ENCODE peak calls at places on chromosomes 5 and 9, in eight cellular contexts. One of them, this sample, is unnamed.

GRCh38 chr5:139684881-139685749 is 37.0 kb downstream of the CXXC5 start:
- DNase-seq in stimulated activated CD8-positive, alpha-beta memory T cell treated with anti-CD3 and anti-CD28 coated beads, Interleukin-4, amount 100 ng/mL, for 1 hour: no peak
- DNase-seq in AG09309: no peak
- DNase-seq in tibial artery: no peak
- DNase-seq in NCI-H510A treated with DMSO at 0.1 percent for 48 hours: no peak
- DNase-seq in stimulated activated CD4-positive, alpha-beta T cell treated with anti-CD3 and anti-CD28 coated beads, Interleukin-12 subunit alpha, Interleukin-12 subunit beta, amount 100 ng/mL, for 48 hours: no peak
- DNase-seq in OCI-LY7: no peak
- DNase-seq in C1 segment of cervical spinal cord: peak
- DNase-seq in this sample: no peak

GRCh38 chr9:73038613-73039012 is 85.8 kb upstream of the ALDH1A1 start:
- DNase-seq in stimulated activated CD8-positive, alpha-beta memory T cell treated with anti-CD3 and anti-CD28 coated beads, Interleukin-4, amount 100 ng/mL, for 1 hour: no peak
- DNase-seq in AG09309: no peak
- DNase-seq in tibial artery: peak
- DNase-seq in NCI-H510A treated with DMSO at 0.1 percent for 48 hours: no peak
- DNase-seq in stimulated activated CD4-positive, alpha-beta T cell treated with anti-CD3 and anti-CD28 coated beads, Interleukin-12 subunit alpha, Interleukin-12 subunit beta, amount 100 ng/mL, for 48 hours: no peak
- DNase-seq in OCI-LY7: no peak
- DNase-seq in C1 segment of cervical spinal cord: peak
- DNase-seq in this sample: no peak

GRCh38 chr9:110977259-110977709 is 61.0 kb downstream of the LPAR1 start:
- DNase-seq in stimulated activated CD8-positive, alpha-beta memory T cell treated with anti-CD3 and anti-CD28 coated beads, Interleukin-4, amount 100 ng/mL, for 1 hour: no peak
- DNase-seq in AG09309: no peak
- DNase-seq in tibial artery: no peak
- DNase-seq in NCI-H510A treated with DMSO at 0.1 percent for 48 hours: no peak
- DNase-seq in stimulated activated CD4-positive, alpha-beta T cell treated with anti-CD3 and anti-CD28 coated beads, Interleukin-12 subunit alpha, Interleukin-12 subunit beta, amount 100 ng/mL, for 48 hours: no peak
- DNase-seq in OCI-LY7: no peak
- DNase-seq in C1 segment of cervical spinal cord: no peak
- DNase-seq in this sample: no peak

GRCh38 chr9:95722141-95722540 is 153.3 kb upstream of the ERCC6L2 start:
- DNase-seq in stimulated activated CD8-positive, alpha-beta memory T cell treated with anti-CD3 and anti-CD28 coated beads, Interleukin-4, amount 100 ng/mL, for 1 hour: no peak
- DNase-seq in AG09309: no peak
- DNase-seq in tibial artery: no peak
- DNase-seq in NCI-H510A treated with DMSO at 0.1 percent for 48 hours: no peak
- DNase-seq in stimulated activated CD4-positive, alpha-beta T cell treated with anti-CD3 and anti-CD28 coated beads, Interleukin-12 subunit alpha, Interleukin-12 subunit beta, amount 100 ng/mL, for 48 hours: no peak
- DNase-seq in OCI-LY7: no peak
- DNase-seq in C1 segment of cervical spinal cord: no peak
- DNase-seq in this sample: no peak

GRCh38 chr9:13508086-13508485 is 228.6 kb upstream of the MPDZ start:
- DNase-seq in stimulated activated CD8-positive, alpha-beta memory T cell treated with anti-CD3 and anti-CD28 coated beads, Interleukin-4, amount 100 ng/mL, for 1 hour: no peak
- DNase-seq in AG09309: no peak
- DNase-seq in tibial artery: no peak
- DNase-seq in NCI-H510A treated with DMSO at 0.1 percent for 48 hours: no peak
- DNase-seq in stimulated activated CD4-positive, alpha-beta T cell treated with anti-CD3 and anti-CD28 coated beads, Interleukin-12 subunit alpha, Interleukin-12 subunit beta, amount 100 ng/mL, for 48 hours: no peak
- DNase-seq in OCI-LY7: no peak
- DNase-seq in C1 segment of cervical spinal cord: no peak
- DNase-seq in this sample: no peak

GRCh38 chr5:54944364-54944763 is 41.0 kb downstream of the ESM1 start:
- DNase-seq in stimulated activated CD8-positive, alpha-beta memory T cell treated with anti-CD3 and anti-CD28 coated beads, Interleukin-4, amount 100 ng/mL, for 1 hour: no peak
- DNase-seq in AG09309: no peak
- DNase-seq in tibial artery: peak
- DNase-seq in NCI-H510A treated with DMSO at 0.1 percent for 48 hours: peak
- DNase-seq in stimulated activated CD4-positive, alpha-beta T cell treated with anti-CD3 and anti-CD28 coated beads, Interleukin-12 subunit alpha, Interleukin-12 subunit beta, amount 100 ng/mL, for 48 hours: no peak
- DNase-seq in OCI-LY7: peak
- DNase-seq in C1 segment of cervical spinal cord: no peak
- DNase-seq in this sample: no peak

GRCh38 chr9:112848316-112849151 is 42.1 kb downstream of the SLC46A2 start:
- DNase-seq in stimulated activated CD8-positive, alpha-beta memory T cell treated with anti-CD3 and anti-CD28 coated beads, Interleukin-4, amount 100 ng/mL, for 1 hour: no peak
- DNase-seq in AG09309: no peak
- DNase-seq in tibial artery: no peak
- DNase-seq in NCI-H510A treated with DMSO at 0.1 percent for 48 hours: no peak
- DNase-seq in stimulated activated CD4-positive, alpha-beta T cell treated with anti-CD3 and anti-CD28 coated beads, Interleukin-12 subunit alpha, Interleukin-12 subunit beta, amount 100 ng/mL, for 48 hours: no peak
- DNase-seq in OCI-LY7: no peak
- DNase-seq in C1 segment of cervical spinal cord: no peak
- DNase-seq in this sample: peak

GRCh38 chr5:93579561-93580386 is 1.2 kb downstream of the NR2F1-AS1 start:
- DNase-seq in stimulated activated CD8-positive, alpha-beta memory T cell treated with anti-CD3 and anti-CD28 coated beads, Interleukin-4, amount 100 ng/mL, for 1 hour: no peak
- DNase-seq in AG09309: no peak
- DNase-seq in tibial artery: no peak
- DNase-seq in NCI-H510A treated with DMSO at 0.1 percent for 48 hours: peak
- DNase-seq in stimulated activated CD4-positive, alpha-beta T cell treated with anti-CD3 and anti-CD28 coated beads, Interleukin-12 subunit alpha, Interleukin-12 subunit beta, amount 100 ng/mL, for 48 hours: no peak
- DNase-seq in OCI-LY7: no peak
- DNase-seq in C1 segment of cervical spinal cord: no peak
- DNase-seq in this sample: no peak

GRCh38 chr5:141811287-141812155 is 66.7 kb downstream of the PCDH1 start:
- DNase-seq in stimulated activated CD8-positive, alpha-beta memory T cell treated with anti-CD3 and anti-CD28 coated beads, Interleukin-4, amount 100 ng/mL, for 1 hour: peak
- DNase-seq in AG09309: no peak
- DNase-seq in tibial artery: no peak
- DNase-seq in NCI-H510A treated with DMSO at 0.1 percent for 48 hours: no peak
- DNase-seq in stimulated activated CD4-positive, alpha-beta T cell treated with anti-CD3 and anti-CD28 coated beads, Interleukin-12 subunit alpha, Interleukin-12 subunit beta, amount 100 ng/mL, for 48 hours: no peak
- DNase-seq in OCI-LY7: peak
- DNase-seq in C1 segment of cervical spinal cord: peak
- DNase-seq in this sample: no peak

GRCh38 chr9:35753466-35753865 is 610 bp downstream of the MSMP start:
- DNase-seq in stimulated activated CD8-positive, alpha-beta memory T cell treated with anti-CD3 and anti-CD28 coated beads, Interleukin-4, amount 100 ng/mL, for 1 hour: no peak
- DNase-seq in AG09309: no peak
- DNase-seq in tibial artery: no peak
- DNase-seq in NCI-H510A treated with DMSO at 0.1 percent for 48 hours: no peak
- DNase-seq in stimulated activated CD4-positive, alpha-beta T cell treated with anti-CD3 and anti-CD28 coated beads, Interleukin-12 subunit alpha, Interleukin-12 subunit beta, amount 100 ng/mL, for 48 hours: no peak
- DNase-seq in OCI-LY7: no peak
- DNase-seq in C1 segment of cervical spinal cord: no peak
- DNase-seq in this sample: no peak

GRCh38 chr5:152838241-152838786 is 433.2 kb upstream of the NMUR2 start:
- DNase-seq in stimulated activated CD8-positive, alpha-beta memory T cell treated with anti-CD3 and anti-CD28 coated beads, Interleukin-4, amount 100 ng/mL, for 1 hour: no peak
- DNase-seq in AG09309: no peak
- DNase-seq in tibial artery: no peak
- DNase-seq in NCI-H510A treated with DMSO at 0.1 percent for 48 hours: no peak
- DNase-seq in stimulated activated CD4-positive, alpha-beta T cell treated with anti-CD3 and anti-CD28 coated beads, Interleukin-12 subunit alpha, Interleukin-12 subunit beta, amount 100 ng/mL, for 48 hours: no peak
- DNase-seq in OCI-LY7: no peak
- DNase-seq in C1 segment of cervical spinal cord: no peak
- DNase-seq in this sample: no peak

GRCh38 chr5:55570026-55570425 is 35.3 kb upstream of the PLPP1 start:
- DNase-seq in stimulated activated CD8-positive, alpha-beta memory T cell treated with anti-CD3 and anti-CD28 coated beads, Interleukin-4, amount 100 ng/mL, for 1 hour: no peak
- DNase-seq in AG09309: no peak
- DNase-seq in tibial artery: no peak
- DNase-seq in NCI-H510A treated with DMSO at 0.1 percent for 48 hours: no peak
- DNase-seq in stimulated activated CD4-positive, alpha-beta T cell treated with anti-CD3 and anti-CD28 coated beads, Interleukin-12 subunit alpha, Interleukin-12 subunit beta, amount 100 ng/mL, for 48 hours: no peak
- DNase-seq in OCI-LY7: no peak
- DNase-seq in C1 segment of cervical spinal cord: no peak
- DNase-seq in this sample: no peak

GRCh38 chr5:170126061-170126460 is 20.4 kb downstream of the FOXI1 start:
- DNase-seq in stimulated activated CD8-positive, alpha-beta memory T cell treated with anti-CD3 and anti-CD28 coated beads, Interleukin-4, amount 100 ng/mL, for 1 hour: no peak
- DNase-seq in AG09309: no peak
- DNase-seq in tibial artery: no peak
- DNase-seq in NCI-H510A treated with DMSO at 0.1 percent for 48 hours: no peak
- DNase-seq in stimulated activated CD4-positive, alpha-beta T cell treated with anti-CD3 and anti-CD28 coated beads, Interleukin-12 subunit alpha, Interleukin-12 subunit beta, amount 100 ng/mL, for 48 hours: no peak
- DNase-seq in OCI-LY7: no peak
- DNase-seq in C1 segment of cervical spinal cord: no peak
- DNase-seq in this sample: no peak

GRCh38 chr5:132058646-132059042 is 1.8 kb upstream of the IL3 start:
- DNase-seq in stimulated activated CD8-positive, alpha-beta memory T cell treated with anti-CD3 and anti-CD28 coated beads, Interleukin-4, amount 100 ng/mL, for 1 hour: no peak
- DNase-seq in AG09309: no peak
- DNase-seq in tibial artery: no peak
- DNase-seq in NCI-H510A treated with DMSO at 0.1 percent for 48 hours: no peak
- DNase-seq in stimulated activated CD4-positive, alpha-beta T cell treated with anti-CD3 and anti-CD28 coated beads, Interleukin-12 subunit alpha, Interleukin-12 subunit beta, amount 100 ng/mL, for 48 hours: no peak
- DNase-seq in OCI-LY7: no peak
- DNase-seq in C1 segment of cervical spinal cord: no peak
- DNase-seq in this sample: no peak

GRCh38 chr9:37730256-37730655 is 23.3 kb upstream of the TRMT10B start:
- DNase-seq in stimulated activated CD8-positive, alpha-beta memory T cell treated with anti-CD3 and anti-CD28 coated beads, Interleukin-4, amount 100 ng/mL, for 1 hour: no peak
- DNase-seq in AG09309: no peak
- DNase-seq in tibial artery: no peak
- DNase-seq in NCI-H510A treated with DMSO at 0.1 percent for 48 hours: no peak
- DNase-seq in stimulated activated CD4-positive, alpha-beta T cell treated with anti-CD3 and anti-CD28 coated beads, Interleukin-12 subunit alpha, Interleukin-12 subunit beta, amount 100 ng/mL, for 48 hours: no peak
- DNase-seq in OCI-LY7: no peak
- DNase-seq in C1 segment of cervical spinal cord: no peak
- DNase-seq in this sample: no peak

GRCh38 chr9:95249986-95250385 is 67.5 kb downstream of the FANCC start:
- DNase-seq in stimulated activated CD8-positive, alpha-beta memory T cell treated with anti-CD3 and anti-CD28 coated beads, Interleukin-4, amount 100 ng/mL, for 1 hour: no peak
- DNase-seq in AG09309: no peak
- DNase-seq in tibial artery: no peak
- DNase-seq in NCI-H510A treated with DMSO at 0.1 percent for 48 hours: peak
- DNase-seq in stimulated activated CD4-positive, alpha-beta T cell treated with anti-CD3 and anti-CD28 coated beads, Interleukin-12 subunit alpha, Interleukin-12 subunit beta, amount 100 ng/mL, for 48 hours: no peak
- DNase-seq in OCI-LY7: no peak
- DNase-seq in C1 segment of cervical spinal cord: no peak
- DNase-seq in this sample: no peak

GRCh38 chr9:100086097-100086496 is 12.7 kb downstream of the ERP44 start:
- DNase-seq in stimulated activated CD8-positive, alpha-beta memory T cell treated with anti-CD3 and anti-CD28 coated beads, Interleukin-4, amount 100 ng/mL, for 1 hour: no peak
- DNase-seq in AG09309: no peak
- DNase-seq in tibial artery: no peak
- DNase-seq in NCI-H510A treated with DMSO at 0.1 percent for 48 hours: no peak
- DNase-seq in stimulated activated CD4-positive, alpha-beta T cell treated with anti-CD3 and anti-CD28 coated beads, Interleukin-12 subunit alpha, Interleukin-12 subunit beta, amount 100 ng/mL, for 48 hours: no peak
- DNase-seq in OCI-LY7: no peak
- DNase-seq in C1 segment of cervical spinal cord: no peak
- DNase-seq in this sample: no peak

GRCh38 chr5:143128412-143129071 is 274.9 kb downstream of the NR3C1 start:
- DNase-seq in stimulated activated CD8-positive, alpha-beta memory T cell treated with anti-CD3 and anti-CD28 coated beads, Interleukin-4, amount 100 ng/mL, for 1 hour: no peak
- DNase-seq in AG09309: peak
- DNase-seq in tibial artery: no peak
- DNase-seq in NCI-H510A treated with DMSO at 0.1 percent for 48 hours: no peak
- DNase-seq in stimulated activated CD4-positive, alpha-beta T cell treated with anti-CD3 and anti-CD28 coated beads, Interleukin-12 subunit alpha, Interleukin-12 subunit beta, amount 100 ng/mL, for 48 hours: no peak
- DNase-seq in OCI-LY7: no peak
- DNase-seq in C1 segment of cervical spinal cord: no peak
- DNase-seq in this sample: no peak

GRCh38 chr5:181039471-181039870 is 595 bp upstream of the BTNL9 start:
- DNase-seq in stimulated activated CD8-positive, alpha-beta memory T cell treated with anti-CD3 and anti-CD28 coated beads, Interleukin-4, amount 100 ng/mL, for 1 hour: no peak
- DNase-seq in AG09309: no peak
- DNase-seq in tibial artery: no peak
- DNase-seq in NCI-H510A treated with DMSO at 0.1 percent for 48 hours: no peak
- DNase-seq in stimulated activated CD4-positive, alpha-beta T cell treated with anti-CD3 and anti-CD28 coated beads, Interleukin-12 subunit alpha, Interleukin-12 subunit beta, amount 100 ng/mL, for 48 hours: no peak
- DNase-seq in OCI-LY7: no peak
- DNase-seq in C1 segment of cervical spinal cord: no peak
- DNase-seq in this sample: no peak

GRCh38 chr5:172733179-172733973 is 37.6 kb downstream of the DUSP1 start:
- DNase-seq in stimulated activated CD8-positive, alpha-beta memory T cell treated with anti-CD3 and anti-CD28 coated beads, Interleukin-4, amount 100 ng/mL, for 1 hour: no peak
- DNase-seq in AG09309: peak
- DNase-seq in tibial artery: peak
- DNase-seq in NCI-H510A treated with DMSO at 0.1 percent for 48 hours: no peak
- DNase-seq in stimulated activated CD4-positive, alpha-beta T cell treated with anti-CD3 and anti-CD28 coated beads, Interleukin-12 subunit alpha, Interleukin-12 subunit beta, amount 100 ng/mL, for 48 hours: no peak
- DNase-seq in OCI-LY7: no peak
- DNase-seq in C1 segment of cervical spinal cord: no peak
- DNase-seq in this sample: no peak

GRCh38 chr5:130337179-130337888 is 433.1 kb downstream of the CHSY3 start:
- DNase-seq in stimulated activated CD8-positive, alpha-beta memory T cell treated with anti-CD3 and anti-CD28 coated beads, Interleukin-4, amount 100 ng/mL, for 1 hour: no peak
- DNase-seq in AG09309: peak
- DNase-seq in tibial artery: no peak
- DNase-seq in NCI-H510A treated with DMSO at 0.1 percent for 48 hours: no peak
- DNase-seq in stimulated activated CD4-positive, alpha-beta T cell treated with anti-CD3 and anti-CD28 coated beads, Interleukin-12 subunit alpha, Interleukin-12 subunit beta, amount 100 ng/mL, for 48 hours: no peak
- DNase-seq in OCI-LY7: no peak
- DNase-seq in C1 segment of cervical spinal cord: no peak
- DNase-seq in this sample: no peak

GRCh38 chr5:60287174-60287771 is 393.7 kb upstream of the PDE4D start:
- DNase-seq in stimulated activated CD8-positive, alpha-beta memory T cell treated with anti-CD3 and anti-CD28 coated beads, Interleukin-4, amount 100 ng/mL, for 1 hour: no peak
- DNase-seq in AG09309: no peak
- DNase-seq in tibial artery: no peak
- DNase-seq in NCI-H510A treated with DMSO at 0.1 percent for 48 hours: no peak
- DNase-seq in stimulated activated CD4-positive, alpha-beta T cell treated with anti-CD3 and anti-CD28 coated beads, Interleukin-12 subunit alpha, Interleukin-12 subunit beta, amount 100 ng/mL, for 48 hours: no peak
- DNase-seq in OCI-LY7: peak
- DNase-seq in C1 segment of cervical spinal cord: no peak
- DNase-seq in this sample: peak

GRCh38 chr9:135602789-135603481 is 36.4 kb downstream of the GLT6D1 start:
- DNase-seq in stimulated activated CD8-positive, alpha-beta memory T cell treated with anti-CD3 and anti-CD28 coated beads, Interleukin-4, amount 100 ng/mL, for 1 hour: peak
- DNase-seq in AG09309: no peak
- DNase-seq in tibial artery: no peak
- DNase-seq in NCI-H510A treated with DMSO at 0.1 percent for 48 hours: peak
- DNase-seq in stimulated activated CD4-positive, alpha-beta T cell treated with anti-CD3 and anti-CD28 coated beads, Interleukin-12 subunit alpha, Interleukin-12 subunit beta, amount 100 ng/mL, for 48 hours: peak
- DNase-seq in OCI-LY7: peak
- DNase-seq in C1 segment of cervical spinal cord: no peak
- DNase-seq in this sample: no peak

GRCh38 chr5:119411291-119411934 is 40.9 kb upstream of the HSD17B4 start:
- DNase-seq in stimulated activated CD8-positive, alpha-beta memory T cell treated with anti-CD3 and anti-CD28 coated beads, Interleukin-4, amount 100 ng/mL, for 1 hour: no peak
- DNase-seq in AG09309: no peak
- DNase-seq in tibial artery: no peak
- DNase-seq in NCI-H510A treated with DMSO at 0.1 percent for 48 hours: no peak
- DNase-seq in stimulated activated CD4-positive, alpha-beta T cell treated with anti-CD3 and anti-CD28 coated beads, Interleukin-12 subunit alpha, Interleukin-12 subunit beta, amount 100 ng/mL, for 48 hours: no peak
- DNase-seq in OCI-LY7: peak
- DNase-seq in C1 segment of cervical spinal cord: no peak
- DNase-seq in this sample: no peak

GRCh38 chr5:98936948-98937715 is 8.3 kb upstream of the CHD1 start:
- DNase-seq in stimulated activated CD8-positive, alpha-beta memory T cell treated with anti-CD3 and anti-CD28 coated beads, Interleukin-4, amount 100 ng/mL, for 1 hour: no peak
- DNase-seq in AG09309: no peak
- DNase-seq in tibial artery: no peak
- DNase-seq in NCI-H510A treated with DMSO at 0.1 percent for 48 hours: no peak
- DNase-seq in stimulated activated CD4-positive, alpha-beta T cell treated with anti-CD3 and anti-CD28 coated beads, Interleukin-12 subunit alpha, Interleukin-12 subunit beta, amount 100 ng/mL, for 48 hours: no peak
- DNase-seq in OCI-LY7: no peak
- DNase-seq in C1 segment of cervical spinal cord: no peak
- DNase-seq in this sample: no peak

GRCh38 chr9:68747043-68747533 is 42.0 kb downstream of the PIP5K1B start:
- DNase-seq in stimulated activated CD8-positive, alpha-beta memory T cell treated with anti-CD3 and anti-CD28 coated beads, Interleukin-4, amount 100 ng/mL, for 1 hour: no peak
- DNase-seq in AG09309: no peak
- DNase-seq in tibial artery: no peak
- DNase-seq in NCI-H510A treated with DMSO at 0.1 percent for 48 hours: no peak
- DNase-seq in stimulated activated CD4-positive, alpha-beta T cell treated with anti-CD3 and anti-CD28 coated beads, Interleukin-12 subunit alpha, Interleukin-12 subunit beta, amount 100 ng/mL, for 48 hours: no peak
- DNase-seq in OCI-LY7: no peak
- DNase-seq in C1 segment of cervical spinal cord: no peak
- DNase-seq in this sample: peak

GRCh38 chr5:78889759-78890158 is 95.4 kb downstream of the ARSB start:
- DNase-seq in stimulated activated CD8-positive, alpha-beta memory T cell treated with anti-CD3 and anti-CD28 coated beads, Interleukin-4, amount 100 ng/mL, for 1 hour: no peak
- DNase-seq in AG09309: no peak
- DNase-seq in tibial artery: no peak
- DNase-seq in NCI-H510A treated with DMSO at 0.1 percent for 48 hours: no peak
- DNase-seq in stimulated activated CD4-positive, alpha-beta T cell treated with anti-CD3 and anti-CD28 coated beads, Interleukin-12 subunit alpha, Interleukin-12 subunit beta, amount 100 ng/mL, for 48 hours: no peak
- DNase-seq in OCI-LY7: no peak
- DNase-seq in C1 segment of cervical spinal cord: no peak
- DNase-seq in this sample: no peak

GRCh38 chr9:97807681-97808080 is 45.3 kb upstream of the FOXE1 start:
- DNase-seq in stimulated activated CD8-positive, alpha-beta memory T cell treated with anti-CD3 and anti-CD28 coated beads, Interleukin-4, amount 100 ng/mL, for 1 hour: no peak
- DNase-seq in AG09309: no peak
- DNase-seq in tibial artery: no peak
- DNase-seq in NCI-H510A treated with DMSO at 0.1 percent for 48 hours: no peak
- DNase-seq in stimulated activated CD4-positive, alpha-beta T cell treated with anti-CD3 and anti-CD28 coated beads, Interleukin-12 subunit alpha, Interleukin-12 subunit beta, amount 100 ng/mL, for 48 hours: no peak
- DNase-seq in OCI-LY7: no peak
- DNase-seq in C1 segment of cervical spinal cord: no peak
- DNase-seq in this sample: no peak

GRCh38 chr5:147989977-147990376 is 73.8 kb upstream of the SPINK5 start:
- DNase-seq in stimulated activated CD8-positive, alpha-beta memory T cell treated with anti-CD3 and anti-CD28 coated beads, Interleukin-4, amount 100 ng/mL, for 1 hour: no peak
- DNase-seq in AG09309: no peak
- DNase-seq in tibial artery: no peak
- DNase-seq in NCI-H510A treated with DMSO at 0.1 percent for 48 hours: no peak
- DNase-seq in stimulated activated CD4-positive, alpha-beta T cell treated with anti-CD3 and anti-CD28 coated beads, Interleukin-12 subunit alpha, Interleukin-12 subunit beta, amount 100 ng/mL, for 48 hours: no peak
- DNase-seq in OCI-LY7: no peak
- DNase-seq in C1 segment of cervical spinal cord: no peak
- DNase-seq in this sample: no peak

GRCh38 chr5:131368866-131369265 is 105.0 kb downstream of the CDC42SE2 start:
- DNase-seq in stimulated activated CD8-positive, alpha-beta memory T cell treated with anti-CD3 and anti-CD28 coated beads, Interleukin-4, amount 100 ng/mL, for 1 hour: no peak
- DNase-seq in AG09309: no peak
- DNase-seq in tibial artery: no peak
- DNase-seq in NCI-H510A treated with DMSO at 0.1 percent for 48 hours: no peak
- DNase-seq in stimulated activated CD4-positive, alpha-beta T cell treated with anti-CD3 and anti-CD28 coated beads, Interleukin-12 subunit alpha, Interleukin-12 subunit beta, amount 100 ng/mL, for 48 hours: no peak
- DNase-seq in OCI-LY7: no peak
- DNase-seq in C1 segment of cervical spinal cord: no peak
- DNase-seq in this sample: no peak

GRCh38 chr9:98314381-98315066 is 59.1 kb upstream of the TBC1D2 start:
- DNase-seq in stimulated activated CD8-positive, alpha-beta memory T cell treated with anti-CD3 and anti-CD28 coated beads, Interleukin-4, amount 100 ng/mL, for 1 hour: no peak
- DNase-seq in AG09309: peak
- DNase-seq in tibial artery: no peak
- DNase-seq in NCI-H510A treated with DMSO at 0.1 percent for 48 hours: peak
- DNase-seq in stimulated activated CD4-positive, alpha-beta T cell treated with anti-CD3 and anti-CD28 coated beads, Interleukin-12 subunit alpha, Interleukin-12 subunit beta, amount 100 ng/mL, for 48 hours: no peak
- DNase-seq in OCI-LY7: no peak
- DNase-seq in C1 segment of cervical spinal cord: no peak
- DNase-seq in this sample: no peak

GRCh38 chr5:128674837-128675446 is 136.9 kb upstream of the FBN2 start:
- DNase-seq in stimulated activated CD8-positive, alpha-beta memory T cell treated with anti-CD3 and anti-CD28 coated beads, Interleukin-4, amount 100 ng/mL, for 1 hour: no peak
- DNase-seq in AG09309: peak
- DNase-seq in tibial artery: peak
- DNase-seq in NCI-H510A treated with DMSO at 0.1 percent for 48 hours: peak
- DNase-seq in stimulated activated CD4-positive, alpha-beta T cell treated with anti-CD3 and anti-CD28 coated beads, Interleukin-12 subunit alpha, Interleukin-12 subunit beta, amount 100 ng/mL, for 48 hours: peak
- DNase-seq in OCI-LY7: peak
- DNase-seq in C1 segment of cervical spinal cord: no peak
- DNase-seq in this sample: no peak

GRCh38 chr5:39164529-39165402 is 54.6 kb downstream of the FYB1 start:
- DNase-seq in stimulated activated CD8-positive, alpha-beta memory T cell treated with anti-CD3 and anti-CD28 coated beads, Interleukin-4, amount 100 ng/mL, for 1 hour: no peak
- DNase-seq in AG09309: no peak
- DNase-seq in tibial artery: no peak
- DNase-seq in NCI-H510A treated with DMSO at 0.1 percent for 48 hours: no peak
- DNase-seq in stimulated activated CD4-positive, alpha-beta T cell treated with anti-CD3 and anti-CD28 coated beads, Interleukin-12 subunit alpha, Interleukin-12 subunit beta, amount 100 ng/mL, for 48 hours: no peak
- DNase-seq in OCI-LY7: no peak
- DNase-seq in C1 segment of cervical spinal cord: no peak
- DNase-seq in this sample: peak

GRCh38 chr9:138064547-138064946 is 187.0 kb downstream of the CACNA1B start:
- DNase-seq in stimulated activated CD8-positive, alpha-beta memory T cell treated with anti-CD3 and anti-CD28 coated beads, Interleukin-4, amount 100 ng/mL, for 1 hour: no peak
- DNase-seq in AG09309: no peak
- DNase-seq in tibial artery: no peak
- DNase-seq in NCI-H510A treated with DMSO at 0.1 percent for 48 hours: no peak
- DNase-seq in stimulated activated CD4-positive, alpha-beta T cell treated with anti-CD3 and anti-CD28 coated beads, Interleukin-12 subunit alpha, Interleukin-12 subunit beta, amount 100 ng/mL, for 48 hours: no peak
- DNase-seq in OCI-LY7: no peak
- DNase-seq in C1 segment of cervical spinal cord: no peak
- DNase-seq in this sample: no peak

This sample was measured in GF-D8.